ENCODE peak calls at places on chromosomes 13 and 19, in six cellular contexts. X is H54; Y is activated CD8-positive, alpha-beta memory T cell treated with anti-CD3 and anti-CD28 coated beads for 1 hour; H is thoracic aorta; S is substantia nigra; T is GM23338. W is an unnamed sample.

GRCh38 chr13:40478775-40479174 is 187.7 kb downstream of the FOXO1 start:
- DNase-seq in X (no peak), Y (no peak), H (no peak), S (no peak), T (no peak), W (no peak)

GRCh38 chr19:47776568-47776967 is 1.9 kb upstream of the SELENOW start:
- DNase-seq in X (no peak), Y (no peak), H (no peak), S (no peak), T (peak; percentile 70), W (peak; percentile 85)

GRCh38 chr13:64274481-64275217 is 2859.0 kb upstream of the PCDH20 start:
- DNase-seq in X (no peak), Y (no peak), H (no peak), S (no peak), T (no peak), W (peak; percentile 17)

GRCh38 chr19:44623080-44623479 is 9.7 kb downstream of the IGSF23 start:
- DNase-seq in X (no peak), Y (no peak), H (no peak), S (no peak), T (no peak), W (no peak)

GRCh38 chr13:77176350-77176749 is 149.4 kb upstream of the FBXL3 start:
- DNase-seq in X (peak; percentile 3), Y (no peak), H (no peak), S (no peak), T (no peak), W (no peak)

GRCh38 chr19:28428644-28429348 is 784.2 kb downstream of the UQCRFS1 start:
- DNase-seq in X (no peak), Y (no peak), H (no peak), S (no peak), T (no peak), W (no peak)

GRCh38 chr19:54523403-54523802 is 20.8 kb downstream of the LAIR2 start:
- DNase-seq in X (peak; percentile 86), Y (no peak), H (no peak), S (no peak), T (no peak), W (peak; percentile 73)

GRCh38 chr13:114311908-114312307 is 2.4 kb upstream of the CHAMP1 start:
- DNase-seq in X (no peak), Y (no peak), H (no peak), S (no peak), T (no peak), W (no peak)

GRCh38 chr19:13165091-13165997 is 15.1 kb downstream of the IER2 start:
- DNase-seq in X (no peak), Y (no peak), H (no peak), S (no peak), T (peak; percentile 47), W (no peak)

GRCh38 chr13:46087481-46087880 is 17.4 kb downstream of the CPB2 start:
- DNase-seq in X (no peak), Y (no peak), H (no peak), S (no peak), T (no peak), W (no peak)

GRCh38 chr13:95156208-95156607 is 145.0 kb downstream of the ABCC4 start:
- DNase-seq in X (no peak), Y (no peak), H (no peak), S (no peak), T (no peak), W (no peak)

W was measured in pulmonary artery endothelial cell.